ENCODE peak calls at places on chromosome 19, in six cellular contexts. One of them, this sample, is unnamed.

GRCh38 chr19:11745871-11746270 is 7.1 kb upstream of the ZNF823 start:
- DNase-seq in fibroblast of villous mesenchyme: no peak
- DNase-seq in MCF 10A: no peak
- DNase-seq in fibroblast of lung: no peak
- DNase-seq in posterior vena cava: no peak
- DNase-seq in endothelial cell: no peak
- DNase-seq in this sample: no peak

GRCh38 chr19:48239120-48239519 is 16.6 kb downstream of the CARD8 start:
- DNase-seq in MCF 10A: no peak
- DNase-seq in endothelial cell: no peak
- DNase-seq in posterior vena cava: no peak
- DNase-seq in fibroblast of lung: no peak
- DNase-seq in fibroblast of villous mesenchyme: no peak
- DNase-seq in this sample: no peak

GRCh38 chr19:43425567-43426392 is 11.1 kb downstream of the TEX101 start:
- DNase-seq in posterior vena cava: no peak
- DNase-seq in fibroblast of villous mesenchyme: peak; percentile 16
- DNase-seq in fibroblast of lung: peak; percentile 19
- DNase-seq in endothelial cell: no peak
- DNase-seq in MCF 10A: peak; percentile 56
- DNase-seq in this sample: no peak

GRCh38 chr19:2300533-2300932 is 7.4 kb downstream of the LINGO3 start:
- DNase-seq in posterior vena cava: no peak
- DNase-seq in fibroblast of villous mesenchyme: no peak
- DNase-seq in MCF 10A: no peak
- DNase-seq in fibroblast of lung: no peak
- DNase-seq in endothelial cell: no peak
- DNase-seq in this sample: no peak

GRCh38 chr19:1252818-1253513 is 4.6 kb downstream of the MIDN start:
- DNase-seq in fibroblast of lung: peak; percentile 99
- DNase-seq in fibroblast of villous mesenchyme: peak; percentile 99
- DNase-seq in endothelial cell: no peak
- DNase-seq in posterior vena cava: peak; percentile 98
- DNase-seq in MCF 10A: peak; percentile 99
- DNase-seq in this sample: no peak

GRCh38 chr19:2567580-2567979 is 91.7 kb downstream of the GADD45B start:
- DNase-seq in MCF 10A: no peak
- DNase-seq in posterior vena cava: peak; percentile 92
- DNase-seq in fibroblast of lung: no peak
- DNase-seq in fibroblast of villous mesenchyme: peak; percentile 11
- DNase-seq in endothelial cell: no peak
- DNase-seq in this sample: no peak

GRCh38 chr19:12996542-12997094 is 1.3 kb downstream of the NFIX start:
- DNase-seq in fibroblast of lung: peak; percentile 43
- DNase-seq in MCF 10A: no peak
- DNase-seq in endothelial cell: no peak
- DNase-seq in posterior vena cava: no peak
- DNase-seq in fibroblast of villous mesenchyme: no peak
- DNase-seq in this sample: peak; percentile 59

GRCh38 chr19:996051-996838 is 4.0 kb upstream of the GRIN3B start:
- DNase-seq in fibroblast of villous mesenchyme: peak; percentile 74
- DNase-seq in endothelial cell: no peak
- DNase-seq in posterior vena cava: no peak
- DNase-seq in fibroblast of lung: peak; percentile 57
- DNase-seq in MCF 10A: peak; percentile 52
- DNase-seq in this sample: no peak

GRCh38 chr19:17327654-17328516 is 6.8 kb downstream of the ANO8 start:
- DNase-seq in MCF 10A: no peak
- DNase-seq in posterior vena cava: no peak
- DNase-seq in fibroblast of villous mesenchyme: peak; percentile 72
- DNase-seq in fibroblast of lung: peak; percentile 48
- DNase-seq in endothelial cell: peak; percentile 84
- DNase-seq in this sample: peak; percentile 96

GRCh38 chr19:44807652-44808462 is 1.0 kb upstream of the BCAM start:
- DNase-seq in endothelial cell: peak; percentile 77
- DNase-seq in fibroblast of lung: peak; percentile 43
- DNase-seq in MCF 10A: peak; percentile 48
- DNase-seq in fibroblast of villous mesenchyme: peak; percentile 50
- DNase-seq in posterior vena cava: no peak
- DNase-seq in this sample: peak; percentile 99

GRCh38 chr19:18239303-18239702 is 13.1 kb upstream of the PDE4C start:
- DNase-seq in fibroblast of lung: no peak
- DNase-seq in posterior vena cava: no peak
- DNase-seq in fibroblast of villous mesenchyme: no peak
- DNase-seq in MCF 10A: no peak
- DNase-seq in endothelial cell: peak; percentile 23
- DNase-seq in this sample: peak; percentile 56

GRCh38 chr19:57452307-57452706 is 4.6 kb downstream of the VN1R1 start:
- DNase-seq in fibroblast of lung: no peak
- DNase-seq in fibroblast of villous mesenchyme: no peak
- DNase-seq in posterior vena cava: no peak
- DNase-seq in MCF 10A: no peak
- DNase-seq in endothelial cell: no peak
- DNase-seq in this sample: no peak

GRCh38 chr19:9309974-9310446 is 372 bp upstream of the ZNF699 start:
- DNase-seq in fibroblast of villous mesenchyme: no peak
- DNase-seq in MCF 10A: peak; percentile 93
- DNase-seq in posterior vena cava: peak; percentile 97
- DNase-seq in endothelial cell: no peak
- DNase-seq in fibroblast of lung: peak; percentile 92
- DNase-seq in this sample: peak; percentile 95

GRCh38 chr19:16342002-16342715 is 17.5 kb downstream of the KLF2 start:
- DNase-seq in MCF 10A: no peak
- DNase-seq in fibroblast of villous mesenchyme: peak; percentile 64
- DNase-seq in endothelial cell: no peak
- DNase-seq in fibroblast of lung: no peak
- DNase-seq in posterior vena cava: no peak
- DNase-seq in this sample: no peak

GRCh38 chr19:37999309-38000213 is 92.6 kb downstream of the SIPA1L3 start:
- DNase-seq in posterior vena cava: peak; percentile 89
- DNase-seq in MCF 10A: peak; percentile 77
- DNase-seq in endothelial cell: no peak
- DNase-seq in fibroblast of villous mesenchyme: peak; percentile 97
- DNase-seq in fibroblast of lung: peak; percentile 95
- DNase-seq in this sample: no peak

GRCh38 chr19:48819366-48819816 is 8.6 kb upstream of the BCAT2 start:
- DNase-seq in fibroblast of lung: peak; percentile 98
- DNase-seq in fibroblast of villous mesenchyme: peak; percentile 90
- DNase-seq in MCF 10A: peak; percentile 100
- DNase-seq in posterior vena cava: peak; percentile 95
- DNase-seq in endothelial cell: no peak
- DNase-seq in this sample: no peak

GRCh38 chr19:7729211-7729610 is 2.7 kb downstream of the CLEC4G start:
- DNase-seq in MCF 10A: no peak
- DNase-seq in fibroblast of lung: no peak
- DNase-seq in endothelial cell: no peak
- DNase-seq in posterior vena cava: no peak
- DNase-seq in fibroblast of villous mesenchyme: no peak
- DNase-seq in this sample: peak; percentile 54

GRCh38 chr19:40687525-40688016 is 2.9 kb downstream of the NUMBL start:
- DNase-seq in endothelial cell: no peak
- DNase-seq in fibroblast of lung: peak; percentile 96
- DNase-seq in posterior vena cava: peak; percentile 96
- DNase-seq in fibroblast of villous mesenchyme: peak; percentile 93
- DNase-seq in MCF 10A: no peak
- DNase-seq in this sample: no peak

GRCh38 chr19:43510713-43511112 is 6.2 kb upstream of the PHLDB3 start:
- DNase-seq in fibroblast of villous mesenchyme: no peak
- DNase-seq in MCF 10A: no peak
- DNase-seq in fibroblast of lung: no peak
- DNase-seq in endothelial cell: no peak
- DNase-seq in posterior vena cava: no peak
- DNase-seq in this sample: no peak

GRCh38 chr19:10882108-10882457 is 10.7 kb downstream of the CARM1 start:
- DNase-seq in fibroblast of villous mesenchyme: no peak
- DNase-seq in endothelial cell: no peak
- DNase-seq in posterior vena cava: no peak
- DNase-seq in fibroblast of lung: no peak
- DNase-seq in MCF 10A: no peak
- DNase-seq in this sample: no peak

GRCh38 chr19:49685845-49686332 is 3.5 kb upstream of the ADM5 start:
- DNase-seq in fibroblast of villous mesenchyme: no peak
- DNase-seq in MCF 10A: no peak
- DNase-seq in posterior vena cava: no peak
- DNase-seq in fibroblast of lung: no peak
- DNase-seq in endothelial cell: no peak
- DNase-seq in this sample: no peak